ENCODE peak calls at places on chromosomes 5 and 9, in eight cellular contexts. E, B, N, K, H, V, G and W are unnamed samples.

GRCh38 chr5:143355710-143356109 is 47.8 kb downstream of the NR3C1 start:
- DNase-seq in E (no peak), B (no peak), N (no peak), K (peak), H (peak), V (no peak), G (peak), W (no peak)

GRCh38 chr9:88476491-88477271 is 58.3 kb upstream of the NXNL2 start:
- DNase-seq in E (no peak), B (no peak), N (peak), K (peak), H (no peak), V (no peak), G (peak), W (no peak)

GRCh38 chr5:143359869-143360268 is 43.6 kb downstream of the NR3C1 start:
- DNase-seq in E (no peak), B (no peak), N (no peak), K (no peak), H (no peak), V (no peak), G (no peak), W (no peak)

GRCh38 chr5:60959156-60959555 is 14.2 kb downstream of the NDUFAF2 start:
- DNase-seq in E (no peak), B (no peak), N (no peak), K (peak), H (peak), V (no peak), G (peak), W (peak)

GRCh38 chr5:135177591-135177990 is 143.6 kb upstream of the PITX1 start:
- DNase-seq in E (no peak), B (no peak), N (no peak), K (no peak), H (no peak), V (no peak), G (no peak), W (no peak)

GRCh38 chr9:113164536-113165300 is 13.9 kb downstream of the SLC31A2 start:
- DNase-seq in E (no peak), B (no peak), N (no peak), K (peak), H (peak), V (no peak), G (peak), W (no peak)

GRCh38 chr5:127518319-127518621 is 830 bp downstream of the PRRC1 start:
- DNase-seq in E (no peak), B (no peak), N (no peak), K (no peak), H (no peak), V (peak), G (peak), W (peak)

GRCh38 chr5:60597570-60597969 is 102.4 kb downstream of the DEPDC1B start:
- DNase-seq in E (no peak), B (no peak), N (no peak), K (no peak), H (no peak), V (no peak), G (no peak), W (no peak)

GRCh38 chr9:94108584-94108983 is 24.3 kb downstream of the PTPDC1 start:
- DNase-seq in E (no peak), B (no peak), N (no peak), K (peak), H (peak), V (no peak), G (no peak), W (no peak)

GRCh38 chr5:128062172-128062746 is 21.3 kb upstream of the SLC12A2 start:
- DNase-seq in E (no peak), B (no peak), N (no peak), K (peak), H (peak), V (no peak), G (peak), W (no peak)

GRCh38 chr9:126459126-126459525 is 132.5 kb downstream of the MVB12B start:
- DNase-seq in E (no peak), B (no peak), N (no peak), K (no peak), H (no peak), V (no peak), G (no peak), W (no peak)

GRCh38 chr5:79297661-79298060 is 61.7 kb downstream of the JMY start:
- DNase-seq in E (no peak), B (no peak), N (peak), K (no peak), H (peak), V (no peak), G (no peak), W (no peak)

GRCh38 chr9:78640728-78641127 is 343.8 kb downstream of the PSAT1 start:
- DNase-seq in E (no peak), B (no peak), N (no peak), K (no peak), H (no peak), V (no peak), G (no peak), W (no peak)

GRCh38 chr5:98765815-98766214 is 7.6 kb upstream of the RGMB start:
- DNase-seq in E (no peak), B (no peak), N (no peak), K (no peak), H (no peak), V (no peak), G (no peak), W (no peak)

GRCh38 chr5:1298723-1299510 is 4.0 kb upstream of the TERT start:
- DNase-seq in E (no peak), B (no peak), N (no peak), K (no peak), H (no peak), V (no peak), G (no peak), W (no peak)

GRCh38 chr5:1295650-1296037 is 776 bp upstream of the TERT start:
- DNase-seq in E (no peak), B (no peak), N (no peak), K (no peak), H (no peak), V (no peak), G (no peak), W (no peak)

GRCh38 chr5:1298067-1298551 is 3.2 kb upstream of the TERT start:
- DNase-seq in E (no peak), B (no peak), N (no peak), K (no peak), H (no peak), V (no peak), G (no peak), W (no peak)

GRCh38 chr5:1294839-1295649 is at the start of gene TERT:
- DNase-seq in E (peak), B (peak), N (peak), K (no peak), H (no peak), V (peak), G (no peak), W (peak)

GRCh38 chr5:1297243-1297642 is 2.4 kb upstream of the TERT start:
- DNase-seq in E (no peak), B (no peak), N (no peak), K (no peak), H (no peak), V (no peak), G (no peak), W (no peak)
- TF ChIP-seq CTCF in E (no peak), B (no peak), N (no peak), K (no peak), H (no peak), V (no peak), G (no peak), W (no peak)

GRCh38 chr9:120864719-120865118 is 12.3 kb downstream of the PHF19 start:
- DNase-seq in E (no peak), B (no peak), N (no peak), K (no peak), H (no peak), V (no peak), G (no peak), W (no peak)

GRCh38 chr9:120861935-120862334 is 15.1 kb downstream of the PHF19 start:
- DNase-seq in E (no peak), B (no peak), N (no peak), K (no peak), H (no peak), V (no peak), G (no peak), W (no peak)

GRCh38 chr9:120866651-120867050 is 10.3 kb downstream of the PHF19 start:
- DNase-seq in E (no peak), B (no peak), N (no peak), K (no peak), H (no peak), V (no peak), G (no peak), W (no peak)

GRCh38 chr9:120862452-120862851 is 14.5 kb downstream of the PHF19 start:
- DNase-seq in E (no peak), B (no peak), N (no peak), K (no peak), H (no peak), V (no peak), G (no peak), W (no peak)

DNA sequence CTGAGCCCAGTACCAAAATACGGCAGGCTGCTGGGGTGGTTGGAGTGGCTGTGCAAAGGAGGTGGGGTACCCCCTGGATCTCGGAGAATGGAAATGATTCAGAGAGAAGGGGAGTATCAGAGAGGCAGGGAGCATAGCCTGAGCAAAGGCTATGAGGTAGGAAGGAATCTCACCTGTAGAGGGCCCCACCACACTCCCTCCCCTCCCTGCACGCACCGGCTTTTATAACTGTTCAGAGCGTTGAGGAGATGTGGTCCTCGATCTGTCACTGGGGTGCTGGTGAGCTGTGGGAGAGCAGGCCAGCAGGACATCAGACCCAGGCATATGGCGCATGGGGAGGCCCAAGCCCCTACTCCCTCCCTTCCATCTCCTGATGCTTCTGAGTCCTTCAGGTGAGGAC is 13.2 kb downstream of the PHF19 start:
- DNase-seq in E (no peak), B (no peak), N (no peak), K (no peak), H (no peak), V (no peak), G (no peak), W (no peak)
- TF ChIP-seq CTCF in E (peak), B (no peak), N (peak), K (no peak), H (no peak), V (no peak), G (no peak), W (no peak)

GRCh38 chr5:172939045-172939444 is 20.2 kb upstream of the RPL26L1 start:
- DNase-seq in E (peak), B (no peak), N (peak), K (peak), H (peak), V (no peak), G (peak), W (no peak)
- TF ChIP-seq CTCF in E (peak), B (peak), N (peak), K (peak), H (peak), V (peak), G (peak), W (no peak)

DNA sequence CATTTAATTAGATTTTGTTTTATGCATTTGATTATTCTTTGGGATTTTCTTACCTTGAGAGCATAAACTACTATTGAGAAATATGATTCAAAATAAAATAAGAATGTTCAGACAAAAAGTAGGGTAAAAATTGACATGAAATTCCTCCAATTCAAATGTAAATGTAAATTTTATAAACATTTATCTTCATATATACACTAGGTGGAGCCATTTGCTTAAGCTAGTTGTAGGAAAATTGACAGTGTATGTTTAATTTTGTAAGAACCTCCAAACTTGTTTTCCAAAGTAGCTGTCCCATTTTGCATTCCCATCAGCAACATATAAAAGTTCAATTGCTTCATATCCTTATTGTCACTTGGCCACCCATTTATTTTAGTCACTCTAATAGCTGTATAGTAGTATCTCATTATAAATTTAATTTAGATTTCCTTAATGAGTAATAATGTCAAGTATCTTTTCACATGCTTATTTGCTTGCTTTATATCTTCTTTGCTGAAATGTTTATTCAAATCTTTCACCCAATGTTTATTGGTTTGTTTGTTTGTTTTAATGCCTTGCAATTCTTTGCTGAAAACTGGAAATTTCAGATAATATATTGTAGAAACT is 37.6 kb upstream of the SLCO6A1 start:
- DNase-seq in E (no peak), B (no peak), N (no peak), K (peak), H (peak), V (no peak), G (peak), W (no peak)
- TF ChIP-seq CTCF in E (no peak), B (peak), N (peak), K (no peak), H (peak), V (peak), G (peak), W (peak)

GRCh38 chr5:132372122-132372521 is 2.6 kb downstream of the SLC22A5 start:
- DNase-seq in E (no peak), B (no peak), N (no peak), K (no peak), H (no peak), V (no peak), G (no peak), W (no peak)
- TF ChIP-seq CTCF in E (no peak), B (no peak), N (no peak), K (no peak), H (no peak), V (no peak), G (no peak), W (no peak)

GRCh38 chr9:99004115-99004514 is 60.4 kb downstream of the COL15A1 start:
- DNase-seq in E (no peak), B (no peak), N (no peak), K (no peak), H (no peak), V (no peak), G (no peak), W (no peak)
- TF ChIP-seq CTCF in E (no peak), B (no peak), N (no peak), K (no peak), H (no peak), V (no peak), G (no peak), W (no peak)

DNA sequence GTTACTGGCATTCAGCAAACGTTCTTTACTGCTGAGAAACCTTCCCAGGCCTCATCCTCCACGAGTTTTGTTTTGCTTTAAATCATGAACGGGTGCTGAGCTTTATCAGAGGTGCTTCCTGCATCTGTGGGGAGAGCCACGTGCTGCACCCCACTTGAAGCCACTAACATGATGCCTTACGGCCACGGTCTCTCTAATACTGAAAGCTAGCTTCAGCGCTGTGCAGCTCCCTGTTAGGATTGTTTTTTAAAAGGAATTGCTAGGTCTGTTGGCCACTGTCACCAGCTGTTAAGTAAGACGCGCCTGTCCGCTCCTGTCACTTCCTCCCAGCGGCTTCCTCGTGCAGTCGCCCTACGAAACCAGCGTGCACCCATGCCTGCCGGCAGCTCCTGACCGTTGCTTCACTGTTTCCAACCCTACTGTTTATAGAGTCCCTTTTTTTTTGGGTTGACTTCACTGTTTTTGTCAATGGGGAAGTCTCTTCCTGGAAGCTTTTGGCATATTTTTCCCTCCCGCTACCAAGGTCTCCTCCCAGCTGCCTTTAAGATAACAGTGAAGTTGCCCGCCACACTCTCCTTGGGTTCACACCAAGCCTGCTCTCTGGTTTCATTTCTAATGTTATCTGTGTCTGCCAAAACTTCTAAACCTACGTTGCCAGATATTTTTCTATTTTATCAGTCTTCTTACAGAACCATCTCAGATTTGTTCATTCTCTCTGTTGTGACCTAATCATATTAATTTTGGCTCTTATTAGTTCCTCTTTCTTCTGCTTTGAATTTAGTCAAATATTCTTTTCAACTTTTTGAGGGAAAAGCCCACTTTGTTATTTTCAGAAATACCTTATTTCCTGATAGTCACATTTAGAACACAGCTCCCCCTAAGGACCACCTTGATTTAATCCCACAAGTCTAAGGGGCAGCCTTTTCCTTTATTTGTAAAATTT is 20.2 kb downstream of the LPCAT1 start:
- DNase-seq in E (no peak), B (no peak), N (no peak), K (no peak), H (peak), V (peak), G (no peak), W (peak)
- TF ChIP-seq CTCF in E (no peak), B (no peak), N (peak), K (no peak), H (peak), V (peak), G (peak), W (peak)

GRCh38 chr9:69443178-69443577 is 118.2 kb downstream of the ENTREP1 start:
- DNase-seq in E (no peak), B (no peak), N (no peak), K (no peak), H (no peak), V (no peak), G (no peak), W (no peak)
- TF ChIP-seq CTCF in E (no peak), B (no peak), N (no peak), K (no peak), H (no peak), V (no peak), G (no peak), W (no peak)

DNA sequence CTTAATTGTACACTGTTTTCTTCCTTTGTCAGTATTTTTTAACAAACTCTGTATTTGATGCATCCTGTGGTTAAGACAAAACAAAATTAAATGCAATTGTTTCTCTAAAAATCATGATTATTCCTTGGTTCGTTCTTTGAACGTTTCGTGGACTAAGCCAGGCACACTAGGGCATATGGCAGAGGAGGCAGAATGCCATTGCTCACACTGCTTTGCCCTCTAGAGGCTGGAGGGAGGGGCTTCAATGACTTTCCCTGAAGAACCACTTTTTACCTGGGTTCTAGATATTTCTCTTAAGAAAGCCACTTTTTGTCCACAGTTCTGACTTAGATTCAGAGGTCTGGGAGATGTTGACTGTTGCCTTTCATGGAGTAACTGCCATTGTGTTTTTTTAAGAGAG is 236.2 kb upstream of the ADAMTSL1 start:
- DNase-seq in E (no peak), B (no peak), N (no peak), K (no peak), H (no peak), V (no peak), G (no peak), W (no peak)
- TF ChIP-seq CTCF in E (peak), B (peak), N (peak), K (no peak), H (no peak), V (no peak), G (no peak), W (no peak)

GRCh38 chr9:132078369-132079356 is 1.0 kb downstream of the MED27 start:
- DNase-seq in E (no peak), B (no peak), N (no peak), K (peak), H (peak), V (no peak), G (peak), W (peak)

GRCh38 chr9:132082188-132082587 is 2.5 kb upstream of the MED27 start:
- DNase-seq in E (no peak), B (no peak), N (no peak), K (no peak), H (no peak), V (no peak), G (no peak), W (no peak)

GRCh38 chr9:132075853-132076252 is 3.8 kb downstream of the MED27 start:
- DNase-seq in E (no peak), B (no peak), N (no peak), K (no peak), H (no peak), V (no peak), G (no peak), W (no peak)

GRCh38 chr9:132077881-132078280 is 1.8 kb downstream of the MED27 start:
- DNase-seq in E (no peak), B (no peak), N (no peak), K (peak), H (no peak), V (no peak), G (no peak), W (no peak)

DNA sequence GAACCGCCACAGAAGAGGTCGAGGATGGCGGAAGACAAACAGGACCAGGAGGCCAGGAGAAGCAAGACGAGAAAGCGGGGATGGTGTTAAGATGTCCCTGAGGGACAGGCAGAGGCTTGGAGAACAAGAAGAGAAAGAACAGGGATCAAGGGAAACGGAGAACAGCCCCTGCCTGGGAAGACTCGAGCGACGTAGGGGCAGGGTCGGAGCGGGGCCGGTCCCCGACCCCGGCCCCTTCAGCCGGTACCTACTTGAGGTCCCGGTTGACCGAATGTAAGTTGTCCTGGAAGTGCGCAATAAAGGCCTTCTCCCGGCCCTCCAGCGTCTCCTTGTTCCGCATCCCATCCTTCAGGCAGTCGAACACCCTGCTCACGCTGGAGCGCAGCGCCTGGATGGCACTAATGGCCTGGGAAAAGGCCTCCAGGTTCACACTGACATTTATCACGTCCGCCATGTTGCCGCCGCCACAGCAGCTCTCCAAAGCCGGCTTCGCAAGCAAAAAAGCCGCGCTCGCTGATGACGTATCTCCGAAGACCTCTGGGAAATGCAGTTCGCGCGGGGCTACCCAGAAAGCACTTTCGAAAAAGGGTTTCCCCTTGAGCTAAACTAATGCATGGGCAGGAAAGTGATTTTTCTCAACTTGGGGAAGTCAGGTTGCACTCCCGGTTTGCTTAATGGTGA is at the start of gene MED27:
- DNase-seq in E (peak), B (peak), N (peak), K (peak), H (peak), V (peak), G (peak), W (peak)
- TF ChIP-seq CTCF in E (no peak), B (no peak), N (no peak), K (no peak), H (no peak), V (no peak), G (no peak), W (no peak)